ENCODE peak calls at places on chromosomes 4 and X, in seven cellular contexts. One of them, this sample, is unnamed.

GRCh38 chrX:150887906-150888465 is 10.5 kb downstream of the CD99L2 start:
- DNase-seq in epithelial cell of esophagus: peak; percentile 33
- DNase-seq in RWPE1: peak; percentile 3
- DNase-seq in astrocyte of the spinal cord: peak; percentile 64
- DNase-seq in neural crest cell: no peak
- DNase-seq in Calu3: no peak
- DNase-seq in GM20000: no peak
- DNase-seq in this sample: no peak

GRCh38 chr4:135007400-135007799 is 805.8 kb upstream of the PABPC4L start:
- DNase-seq in epithelial cell of esophagus: no peak
- DNase-seq in RWPE1: no peak
- DNase-seq in astrocyte of the spinal cord: no peak
- DNase-seq in neural crest cell: no peak
- DNase-seq in Calu3: no peak
- DNase-seq in GM20000: no peak
- DNase-seq in this sample: no peak

GRCh38 chrX:65644621-65645287 is 22.7 kb upstream of the MSN start:
- DNase-seq in epithelial cell of esophagus: peak; percentile 89
- DNase-seq in RWPE1: peak; percentile 80
- DNase-seq in astrocyte of the spinal cord: peak; percentile 86
- DNase-seq in neural crest cell: no peak
- DNase-seq in Calu3: peak; percentile 60
- DNase-seq in GM20000: no peak
- DNase-seq in this sample: peak; percentile 34

GRCh38 chrX:20412871-20413486 is 146.3 kb upstream of the RPS6KA3 start:
- DNase-seq in epithelial cell of esophagus: no peak
- DNase-seq in RWPE1: no peak
- DNase-seq in astrocyte of the spinal cord: no peak
- DNase-seq in neural crest cell: no peak
- DNase-seq in Calu3: no peak
- DNase-seq in GM20000: peak; percentile 24
- DNase-seq in this sample: peak; percentile 72

GRCh38 chr4:142645478-142646108 is 200.5 kb downstream of the INPP4B start:
- DNase-seq in epithelial cell of esophagus: no peak
- DNase-seq in RWPE1: no peak
- DNase-seq in astrocyte of the spinal cord: no peak
- DNase-seq in neural crest cell: no peak
- DNase-seq in Calu3: no peak
- DNase-seq in GM20000: no peak
- DNase-seq in this sample: no peak

GRCh38 chr4:38202223-38202622 is 242.0 kb downstream of the PTTG2 start:
- DNase-seq in epithelial cell of esophagus: peak; percentile 20
- DNase-seq in RWPE1: no peak
- DNase-seq in astrocyte of the spinal cord: no peak
- DNase-seq in neural crest cell: no peak
- DNase-seq in Calu3: no peak
- DNase-seq in GM20000: no peak
- DNase-seq in this sample: no peak

GRCh38 chr4:15232725-15233597 is 194.9 kb upstream of the C1QTNF7 start:
- DNase-seq in epithelial cell of esophagus: peak; percentile 57
- DNase-seq in RWPE1: no peak
- DNase-seq in astrocyte of the spinal cord: peak; percentile 94
- DNase-seq in neural crest cell: no peak
- DNase-seq in Calu3: no peak
- DNase-seq in GM20000: peak; percentile 15
- DNase-seq in this sample: peak; percentile 9

GRCh38 chrX:22533898-22534297 is 261.2 kb downstream of the CBLL2 start:
- DNase-seq in epithelial cell of esophagus: no peak
- DNase-seq in RWPE1: no peak
- DNase-seq in astrocyte of the spinal cord: no peak
- DNase-seq in neural crest cell: no peak
- DNase-seq in Calu3: no peak
- DNase-seq in GM20000: no peak
- DNase-seq in this sample: no peak

GRCh38 chr4:137307806-137308205 is 224.5 kb downstream of the PCDH18 start:
- DNase-seq in epithelial cell of esophagus: peak; percentile 1
- DNase-seq in RWPE1: no peak
- DNase-seq in astrocyte of the spinal cord: peak; percentile 78
- DNase-seq in neural crest cell: no peak
- DNase-seq in Calu3: no peak
- DNase-seq in GM20000: no peak
- DNase-seq in this sample: no peak

GRCh38 chrX:130264573-130264972 is 4.1 kb downstream of the ZNF280C start:
- DNase-seq in epithelial cell of esophagus: peak; percentile 39
- DNase-seq in RWPE1: no peak
- DNase-seq in astrocyte of the spinal cord: no peak
- DNase-seq in neural crest cell: no peak
- DNase-seq in Calu3: no peak
- DNase-seq in GM20000: no peak
- DNase-seq in this sample: no peak

GRCh38 chrX:97628807-97629596 is 745.3 kb downstream of the RPA4 start:
- DNase-seq in epithelial cell of esophagus: no peak
- DNase-seq in RWPE1: no peak
- DNase-seq in astrocyte of the spinal cord: no peak
- DNase-seq in neural crest cell: no peak
- DNase-seq in Calu3: no peak
- DNase-seq in GM20000: no peak
- DNase-seq in this sample: no peak

GRCh38 chr4:38802561-38803355 is 1.8 kb downstream of the TLR1 start:
- DNase-seq in epithelial cell of esophagus: no peak
- DNase-seq in RWPE1: no peak
- DNase-seq in astrocyte of the spinal cord: no peak
- DNase-seq in neural crest cell: no peak
- DNase-seq in Calu3: no peak
- DNase-seq in GM20000: no peak
- DNase-seq in this sample: peak; percentile 28

GRCh38 chr4:122733805-122734155 is 1.3 kb downstream of the BBS12 start:
- DNase-seq in epithelial cell of esophagus: no peak
- DNase-seq in RWPE1: no peak
- DNase-seq in astrocyte of the spinal cord: no peak
- DNase-seq in neural crest cell: no peak
- DNase-seq in Calu3: no peak
- DNase-seq in GM20000: no peak
- DNase-seq in this sample: no peak

GRCh38 chrX:1511829-1512228 is 25.2 kb downstream of the P2RY8 start:
- DNase-seq in epithelial cell of esophagus: no peak
- DNase-seq in RWPE1: no peak
- DNase-seq in astrocyte of the spinal cord: no peak
- DNase-seq in neural crest cell: no peak
- DNase-seq in Calu3: no peak
- DNase-seq in GM20000: no peak
- DNase-seq in this sample: no peak

GRCh38 chr4:89469930-89470375 is 162.4 kb upstream of the GPRIN3 start:
- DNase-seq in epithelial cell of esophagus: peak; percentile 78
- DNase-seq in RWPE1: peak; percentile 35
- DNase-seq in astrocyte of the spinal cord: peak; percentile 94
- DNase-seq in neural crest cell: no peak
- DNase-seq in Calu3: no peak
- DNase-seq in GM20000: peak; percentile 13
- DNase-seq in this sample: peak; percentile 52

GRCh38 chr4:7905461-7905915 is 34.2 kb downstream of the AFAP1 start:
- DNase-seq in epithelial cell of esophagus: no peak
- DNase-seq in RWPE1: no peak
- DNase-seq in astrocyte of the spinal cord: peak; percentile 59
- DNase-seq in neural crest cell: no peak
- DNase-seq in Calu3: no peak
- DNase-seq in GM20000: no peak
- DNase-seq in this sample: no peak

GRCh38 chr4:32499176-32499575 is 1779.0 kb downstream of the PCDH7 start:
- DNase-seq in epithelial cell of esophagus: peak; percentile 80
- DNase-seq in RWPE1: peak; percentile 0
- DNase-seq in astrocyte of the spinal cord: peak; percentile 76
- DNase-seq in neural crest cell: no peak
- DNase-seq in Calu3: no peak
- DNase-seq in GM20000: no peak
- DNase-seq in this sample: no peak

GRCh38 chr4:26619784-26620183 is 35.9 kb downstream of the TBC1D19 start:
- DNase-seq in epithelial cell of esophagus: peak; percentile 63
- DNase-seq in RWPE1: peak; percentile 30
- DNase-seq in astrocyte of the spinal cord: peak; percentile 28
- DNase-seq in neural crest cell: no peak
- DNase-seq in Calu3: no peak
- DNase-seq in GM20000: no peak
- DNase-seq in this sample: no peak

GRCh38 chrX:46686003-46686645 is 72.8 kb downstream of the SLC9A7 start:
- DNase-seq in epithelial cell of esophagus: peak; percentile 42
- DNase-seq in RWPE1: no peak
- DNase-seq in astrocyte of the spinal cord: peak; percentile 19
- DNase-seq in neural crest cell: peak; percentile 22
- DNase-seq in Calu3: peak; percentile 17
- DNase-seq in GM20000: peak; percentile 8
- DNase-seq in this sample: peak; percentile 53

GRCh38 chr4:187929024-187929423 is 66.5 kb upstream of the ZFP42 start:
- DNase-seq in epithelial cell of esophagus: no peak
- DNase-seq in RWPE1: no peak
- DNase-seq in astrocyte of the spinal cord: no peak
- DNase-seq in neural crest cell: peak; percentile 3
- DNase-seq in Calu3: no peak
- DNase-seq in GM20000: no peak
- DNase-seq in this sample: no peak

GRCh38 chrX:83022020-83022419 is 486.1 kb upstream of the POU3F4 start:
- DNase-seq in epithelial cell of esophagus: peak; percentile 20
- DNase-seq in RWPE1: peak; percentile 8
- DNase-seq in astrocyte of the spinal cord: no peak
- DNase-seq in neural crest cell: no peak
- DNase-seq in Calu3: peak; percentile 55
- DNase-seq in GM20000: no peak
- DNase-seq in this sample: no peak

GRCh38 chr4:2008921-2009650 is at the start of gene NELFA:
- DNase-seq in epithelial cell of esophagus: peak; percentile 98
- DNase-seq in RWPE1: peak; percentile 86
- DNase-seq in astrocyte of the spinal cord: peak; percentile 94
- DNase-seq in neural crest cell: peak; percentile 96
- DNase-seq in Calu3: peak; percentile 90
- DNase-seq in GM20000: peak; percentile 97
- DNase-seq in this sample: peak; percentile 96

GRCh38 chr4:11799182-11799581 is 370.5 kb upstream of the HS3ST1 start:
- DNase-seq in epithelial cell of esophagus: no peak
- DNase-seq in RWPE1: no peak
- DNase-seq in astrocyte of the spinal cord: no peak
- DNase-seq in neural crest cell: no peak
- DNase-seq in Calu3: no peak
- DNase-seq in GM20000: no peak
- DNase-seq in this sample: no peak

GRCh38 chr4:163331629-163332360 is 601 bp downstream of the NPY1R start:
- DNase-seq in epithelial cell of esophagus: peak; percentile 30
- DNase-seq in RWPE1: peak; percentile 20
- DNase-seq in astrocyte of the spinal cord: peak; percentile 32
- DNase-seq in neural crest cell: peak; percentile 21
- DNase-seq in Calu3: peak; percentile 19
- DNase-seq in GM20000: peak; percentile 28
- DNase-seq in this sample: no peak

DNA sequence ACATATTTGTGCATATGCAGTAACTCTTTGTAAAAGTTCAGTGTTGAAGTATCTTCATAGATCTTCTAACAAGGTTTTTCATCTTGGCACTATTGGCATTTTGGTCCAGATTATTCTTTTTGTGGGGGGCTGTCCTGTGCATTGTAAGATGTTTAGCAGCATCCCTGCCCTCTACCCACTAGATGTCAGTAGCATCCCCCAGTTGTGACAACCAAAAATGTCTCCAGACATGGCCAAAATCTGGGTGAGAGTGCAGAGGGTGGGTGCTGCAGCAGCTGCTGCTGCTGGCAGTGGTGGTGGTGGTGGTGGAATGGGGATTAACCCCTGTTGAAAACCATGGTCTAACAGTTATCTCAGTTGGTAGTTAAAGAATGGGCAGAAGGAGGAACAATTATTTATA is 370.0 kb downstream of the GPAT3 start:
- DNase-seq in epithelial cell of esophagus: no peak
- DNase-seq in RWPE1: no peak
- DNase-seq in astrocyte of the spinal cord: no peak
- DNase-seq in neural crest cell: peak; percentile 17
- DNase-seq in Calu3: no peak
- DNase-seq in GM20000: no peak
- DNase-seq in this sample: no peak
- TF ChIP-seq CTCF in epithelial cell of esophagus: no peak
- TF ChIP-seq CTCF in RWPE1: no peak
- TF ChIP-seq CTCF in astrocyte of the spinal cord: peak; percentile 25
- TF ChIP-seq CTCF in neural crest cell: peak; percentile 59
- TF ChIP-seq CTCF in Calu3: no peak
- TF ChIP-seq CTCF in GM20000: peak; percentile 3
- TF ChIP-seq CTCF in this sample: no peak

DNA sequence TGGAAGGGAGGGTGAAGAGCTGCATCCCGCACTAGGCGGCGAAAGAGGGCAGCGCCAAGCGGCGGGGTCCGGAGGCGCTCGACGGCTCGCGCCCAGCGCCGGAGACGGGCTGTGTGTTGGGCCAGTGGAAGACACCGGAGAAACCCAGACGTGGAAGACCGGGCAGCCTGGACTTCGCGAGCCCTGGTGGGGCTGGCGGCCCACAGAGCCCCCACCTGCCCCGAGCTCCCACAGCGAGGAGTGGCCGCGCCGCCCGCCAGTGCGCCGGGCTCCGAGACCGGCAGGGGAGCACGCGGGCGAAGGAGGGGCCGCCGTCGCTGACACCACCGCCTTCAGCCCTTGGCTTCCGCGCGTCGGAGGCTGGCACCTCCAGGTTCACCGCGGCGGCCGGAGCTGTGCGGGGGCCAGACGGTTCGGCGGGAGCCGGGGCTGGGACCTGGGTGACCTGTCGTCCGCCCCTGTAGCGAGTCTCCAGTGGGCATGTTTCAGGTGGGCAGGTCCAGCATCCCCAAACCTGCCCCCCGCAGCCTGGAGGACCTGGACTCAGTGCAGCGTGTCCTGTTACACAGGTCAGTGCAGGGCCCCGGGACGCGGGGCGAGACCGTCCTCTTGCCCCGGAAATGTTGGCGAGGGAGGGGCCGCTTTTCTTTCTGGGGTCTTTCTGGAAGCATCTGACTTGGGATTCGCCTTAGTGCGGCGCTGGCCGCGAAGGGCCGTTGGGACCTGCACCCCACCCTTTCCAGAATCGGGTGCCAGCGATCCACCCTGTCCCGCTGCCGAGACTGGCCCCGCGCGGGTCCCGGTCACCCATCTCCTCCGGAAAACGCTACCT is 9.6 kb upstream of the INTU start:
- DNase-seq in epithelial cell of esophagus: peak; percentile 53
- DNase-seq in RWPE1: peak; percentile 47
- DNase-seq in astrocyte of the spinal cord: peak; percentile 54
- DNase-seq in neural crest cell: peak; percentile 63
- DNase-seq in Calu3: no peak
- DNase-seq in GM20000: peak; percentile 23
- DNase-seq in this sample: peak; percentile 5
- TF ChIP-seq CTCF in epithelial cell of esophagus: peak; percentile 27
- TF ChIP-seq CTCF in RWPE1: peak; percentile 56
- TF ChIP-seq CTCF in astrocyte of the spinal cord: peak; percentile 25
- TF ChIP-seq CTCF in neural crest cell: peak; percentile 47
- TF ChIP-seq CTCF in Calu3: no peak
- TF ChIP-seq CTCF in GM20000: no peak
- TF ChIP-seq CTCF in this sample: no peak

GRCh38 chr4:149370002-149370401 is 445.6 kb downstream of the IQCM start:
- DNase-seq in epithelial cell of esophagus: peak; percentile 14
- DNase-seq in RWPE1: no peak
- DNase-seq in astrocyte of the spinal cord: no peak
- DNase-seq in neural crest cell: no peak
- DNase-seq in Calu3: no peak
- DNase-seq in GM20000: no peak
- DNase-seq in this sample: no peak

GRCh38 chr4:149371021-149371420 is 444.6 kb downstream of the IQCM start:
- DNase-seq in epithelial cell of esophagus: peak; percentile 83
- DNase-seq in RWPE1: peak; percentile 56
- DNase-seq in astrocyte of the spinal cord: peak; percentile 70
- DNase-seq in neural crest cell: no peak
- DNase-seq in Calu3: peak; percentile 17
- DNase-seq in GM20000: peak; percentile 30
- DNase-seq in this sample: no peak
- TF ChIP-seq CTCF in epithelial cell of esophagus: peak; percentile 52
- TF ChIP-seq CTCF in RWPE1: peak; percentile 59
- TF ChIP-seq CTCF in astrocyte of the spinal cord: peak; percentile 33
- TF ChIP-seq CTCF in neural crest cell: peak; percentile 66
- TF ChIP-seq CTCF in Calu3: peak; percentile 18
- TF ChIP-seq CTCF in GM20000: no peak
- TF ChIP-seq CTCF in this sample: no peak

GRCh38 chr4:94442251-94442650 is 9.5 kb upstream of the PDLIM5 start:
- DNase-seq in epithelial cell of esophagus: no peak
- DNase-seq in RWPE1: no peak
- DNase-seq in astrocyte of the spinal cord: no peak
- DNase-seq in neural crest cell: no peak
- DNase-seq in Calu3: no peak
- DNase-seq in GM20000: no peak
- DNase-seq in this sample: no peak
- TF ChIP-seq CTCF in epithelial cell of esophagus: no peak
- TF ChIP-seq CTCF in RWPE1: no peak
- TF ChIP-seq CTCF in astrocyte of the spinal cord: no peak
- TF ChIP-seq CTCF in neural crest cell: no peak
- TF ChIP-seq CTCF in Calu3: no peak
- TF ChIP-seq CTCF in GM20000: no peak
- TF ChIP-seq CTCF in this sample: no peak

This sample was measured in activated CD8-positive, alpha-beta T cell treated with anti-CD3 and anti-CD28 coated beads for 36 hours.